ENCODE peak calls at places on chromosomes 12 and 14, in six cellular contexts. C is fibroblast of lung, M is SK-N-SH, F is GM23248, G is hepatocyte, J is PC-9. I is an unnamed sample. For H3K4me1 and H3K27me3, the result is how much of the 10 kb centered on the place peaks cover.

GRCh38 chr12:124921200-124922008 is 7.0 kb upstream of the UBC start:
- DNase-seq in C (peak), M (peak), F (peak), G (peak), J (peak), I (no peak)

GRCh38 chr12:75814856-75815754 is 216.5 kb downstream of the PHLDA1 start:
- DNase-seq in C (peak), M (peak), F (peak), G (peak), J (peak), I (peak)

GRCh38 chr12:9626291-9626690 is 18.6 kb upstream of the KLRB1 start:
- DNase-seq in C (peak), M (no peak), F (no peak), G (no peak), J (no peak), I (no peak)

GRCh38 chr14:73262427-73263183 is 25.3 kb downstream of the PAPLN start:
- DNase-seq in C (no peak), M (peak), F (no peak), G (no peak), J (no peak), I (no peak)

GRCh38 chr14:104887623-104888488 is 22.8 kb downstream of the CEP170B start:
- DNase-seq in C (no peak), M (no peak), F (no peak), G (no peak), J (no peak), I (no peak)

GRCh38 chr12:90281156-90281868 is 572.7 kb upstream of the ATP2B1 start:
- DNase-seq in C (no peak), M (no peak), F (no peak), G (no peak), J (no peak), I (no peak)

GRCh38 chr12:51839310-51839943 is 9.1 kb downstream of the FIGNL2 start:
- DNase-seq in C (no peak), M (no peak), F (no peak), G (no peak), J (no peak), I (no peak)

GRCh38 chr14:105087963-105088811 is 23.0 kb upstream of the GPR132 start:
- DNase-seq in C (peak), M (peak), F (peak), G (peak), J (peak), I (no peak)

GRCh38 chr12:73892181-73892580 is 645.5 kb upstream of the ATXN7L3B start:
- DNase-seq in C (peak), M (no peak), F (no peak), G (peak), J (no peak), I (no peak)

GRCh38 chr12:22531205-22531604 is 13.1 kb downstream of the C2CD5 start:
- DNase-seq in C (no peak), M (no peak), F (no peak), G (no peak), J (no peak), I (no peak)

GRCh38 chr12:110641512-110641911 is 27.6 kb downstream of the TCTN1 start:
- DNase-seq in C (peak), M (no peak), F (no peak), G (no peak), J (no peak), I (no peak)

GRCh38 chr14:80136358-80136757 is 74.9 kb downstream of the DIO2 start:
- DNase-seq in C (peak), M (no peak), F (no peak), G (peak), J (peak), I (peak)

GRCh38 chr12:29216266-29216665 is 67.2 kb downstream of the FAR2 start:
- DNase-seq in C (no peak), M (peak), F (no peak), G (no peak), J (no peak), I (no peak)

GRCh38 chr12:12126551-12126950 is 55.8 kb downstream of the BCL2L14 start:
- DNase-seq in C (no peak), M (no peak), F (peak), G (no peak), J (no peak), I (peak)

GRCh38 chr12:92162079-92162478 is 16.4 kb upstream of the BTG1 start:
- DNase-seq in C (no peak), M (no peak), F (no peak), G (no peak), J (no peak), I (no peak)

GRCh38 chr12:5333096-5333495 is 98.8 kb upstream of the NTF3 start:
- DNase-seq in C (no peak), M (no peak), F (no peak), G (no peak), J (no peak), I (no peak)

GRCh38 chr12:15186593-15186992 is 34.6 kb downstream of the RERG start:
- DNase-seq in C (no peak), M (peak), F (no peak), G (no peak), J (no peak), I (no peak)

GRCh38 chr12:98812225-98812624 is 167.1 kb downstream of the APAF1 start:
- DNase-seq in C (no peak), M (no peak), F (no peak), G (no peak), J (no peak), I (no peak)

GRCh38 chr12:98814254-98814653 is 169.2 kb downstream of the APAF1 start:
- DNase-seq in C (peak), M (no peak), F (no peak), G (no peak), J (no peak), I (no peak)

GRCh38 chr12:98817779-98818178 is 172.7 kb downstream of the APAF1 start:
- DNase-seq in C (no peak), M (no peak), F (no peak), G (no peak), J (no peak), I (no peak)

GRCh38 chr12:98820005-98820404 is 174.9 kb downstream of the APAF1 start:
- DNase-seq in C (peak), M (no peak), F (no peak), G (no peak), J (no peak), I (no peak)

GRCh38 chr12:98816720-98817119 is 171.6 kb downstream of the APAF1 start:
- DNase-seq in C (no peak), M (peak), F (no peak), G (no peak), J (no peak), I (no peak)
- H3K4me1 ChIP-seq in C (under half), M (under half), F (under half), G (under half), J (under half), I (under half)

GRCh38 chr12:114713466-114714215 is 29.7 kb upstream of the TBX3 start:
- DNase-seq in C (no peak), M (no peak), F (no peak), G (no peak), J (no peak), I (no peak)

GRCh38 chr12:114711689-114712152 is 27.7 kb upstream of the TBX3 start:
- DNase-seq in C (no peak), M (no peak), F (no peak), G (no peak), J (no peak), I (no peak)

GRCh38 chr12:114709112-114709511 is 25.1 kb upstream of the TBX3 start:
- DNase-seq in C (no peak), M (no peak), F (no peak), G (no peak), J (no peak), I (no peak)

DNA sequence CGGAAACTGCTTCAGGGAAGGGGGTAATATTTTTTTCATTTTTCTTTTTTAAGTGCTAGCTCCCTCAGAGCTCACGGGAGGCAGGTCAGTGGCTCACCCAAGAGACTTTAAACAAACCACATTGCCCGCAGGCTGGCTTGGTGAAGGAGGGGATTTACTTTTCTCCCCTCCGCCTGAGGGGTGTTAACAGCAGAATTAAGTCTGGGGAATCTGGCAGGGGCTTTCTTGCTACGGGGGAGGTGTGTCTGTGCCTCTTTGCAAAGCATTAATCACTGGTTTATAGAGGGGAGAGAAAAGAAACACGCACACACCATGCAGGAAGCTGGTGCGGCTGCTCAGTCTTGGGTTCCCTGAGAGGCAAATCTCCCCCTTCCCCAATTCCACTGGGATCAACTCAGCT is 26.2 kb upstream of the TBX3 start:
- DNase-seq in C (no peak), M (no peak), F (no peak), G (no peak), J (no peak), I (no peak)
- H3K4me2 ChIP-seq in C (no peak), M (no peak), F (no peak), G (peak), J (no peak), I (no peak)

GRCh38 chr12:54017027-54017788 is 8.4 kb downstream of the HOXC8 start:
- DNase-seq in C (no peak), M (peak), F (peak), G (no peak), J (no peak), I (no peak)

GRCh38 chr12:54015210-54015931 is 6.6 kb downstream of the HOXC8 start:
- DNase-seq in C (no peak), M (no peak), F (no peak), G (no peak), J (no peak), I (no peak)

GRCh38 chr12:54016051-54016450 is 7.3 kb downstream of the HOXC8 start:
- DNase-seq in C (no peak), M (no peak), F (no peak), G (no peak), J (no peak), I (no peak)

GRCh38 chr12:54017845-54018607 is 9.2 kb downstream of the HOXC8 start:
- DNase-seq in C (no peak), M (peak), F (peak), G (peak), J (peak), I (no peak)

DNA sequence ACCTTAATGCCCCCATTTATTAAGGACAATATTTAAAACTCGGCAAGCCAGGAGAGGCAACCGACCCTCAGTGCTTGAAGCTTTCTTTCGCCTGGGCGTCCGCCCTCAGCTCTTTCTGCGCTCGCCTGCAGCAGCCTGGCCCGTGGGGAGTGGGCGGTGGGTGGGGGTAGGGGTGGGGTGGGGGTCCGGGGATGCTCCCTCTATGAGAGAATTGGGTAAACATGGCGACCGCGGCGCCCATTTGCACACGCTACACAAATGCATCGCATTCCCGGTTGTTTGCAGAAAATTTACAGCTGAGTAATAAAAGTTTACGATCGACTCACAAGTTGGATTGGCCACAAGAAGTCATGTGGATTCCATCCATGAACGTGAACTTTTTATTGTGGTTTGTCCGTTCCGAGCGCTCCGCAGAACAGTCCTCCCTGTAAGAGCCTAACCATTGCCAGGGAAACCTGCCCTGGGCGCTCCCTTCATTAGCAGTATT is 7.7 kb downstream of the HOXC8 start:
- DNase-seq in C (no peak), M (no peak), F (peak), G (peak), J (no peak), I (no peak)
- H3K27me3 ChIP-seq in C (under half), M (under half), F (under half), G (half or more), J (under half), I (under half)

GRCh38 chr14:74932401-74932901 is 9.4 kb upstream of the RPS6KL1 start:
- DNase-seq in C (no peak), M (no peak), F (no peak), G (no peak), J (no peak), I (no peak)
- H3K4me1 ChIP-seq in C (under half), M (under half), F (under half), G (under half), J (under half), I (under half)

DNA sequence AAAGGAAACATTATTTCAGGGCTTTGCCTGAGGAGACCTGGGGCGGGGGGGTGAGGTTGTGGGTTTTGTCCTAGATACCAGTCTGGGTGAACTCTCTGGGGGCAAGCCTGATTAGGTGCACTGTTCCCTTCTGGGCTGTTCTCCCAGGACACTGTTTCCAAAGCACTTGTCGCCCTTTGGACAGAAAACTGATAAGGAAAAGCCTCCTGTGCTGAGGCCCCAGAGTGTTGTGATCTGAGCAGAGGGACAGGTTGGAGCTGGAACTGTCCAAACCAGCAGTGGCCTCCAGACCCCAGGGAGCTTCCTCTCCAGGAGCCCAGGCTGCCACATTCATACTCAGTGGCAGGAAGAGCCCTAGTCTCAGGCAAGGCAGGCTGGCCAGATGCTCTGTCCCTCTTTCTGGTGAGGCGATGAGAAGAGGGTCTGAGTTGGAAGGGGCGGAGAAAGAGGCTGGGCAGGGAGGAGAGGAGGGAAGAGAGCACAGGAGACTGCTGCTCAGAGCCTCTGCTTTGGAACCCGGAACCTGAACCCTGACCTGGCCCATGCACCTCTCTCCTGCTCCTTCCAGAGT is 1.9 kb downstream of the GALNT16 start:
- DNase-seq in C (no peak), M (peak), F (peak), G (peak), J (no peak), I (no peak)
- H3K4me2 ChIP-seq in C (no peak), M (no peak), F (no peak), G (peak), J (no peak), I (no peak)

GRCh38 chr14:101689039-101689501 is 72.4 kb upstream of the PPP2R5C start:
- DNase-seq in C (no peak), M (no peak), F (no peak), G (no peak), J (no peak), I (no peak)

GRCh38 chr14:101683365-101683764 is 78.1 kb upstream of the PPP2R5C start:
- DNase-seq in C (no peak), M (no peak), F (no peak), G (no peak), J (no peak), I (no peak)

GRCh38 chr14:101687756-101688546 is 73.6 kb upstream of the PPP2R5C start:
- DNase-seq in C (no peak), M (no peak), F (no peak), G (no peak), J (peak), I (no peak)
- H3K27me3 ChIP-seq in C (under half), M (under half), F (under half), G (under half), J (under half), I (under half)

GRCh38 chr14:71486274-71486673 is 446.0 kb upstream of the RGS6 start:
- DNase-seq in C (peak), M (no peak), F (no peak), G (no peak), J (no peak), I (no peak)
- H3K4me1 ChIP-seq in C (under half), M (under half), F (under half), G (under half), J (under half), I (under half)

GRCh38 chr12:96099431-96099830 is 64.0 kb upstream of the LTA4H start:
- DNase-seq in C (no peak), M (no peak), F (no peak), G (no peak), J (no peak), I (no peak)

GRCh38 chr12:96091833-96092232 is 56.4 kb upstream of the LTA4H start:
- DNase-seq in C (no peak), M (no peak), F (no peak), G (no peak), J (no peak), I (no peak)

GRCh38 chr12:96094201-96094600 is 58.8 kb upstream of the LTA4H start:
- DNase-seq in C (peak), M (no peak), F (peak), G (no peak), J (peak), I (peak)

GRCh38 chr12:96098631-96099030 is 63.2 kb upstream of the LTA4H start:
- DNase-seq in C (no peak), M (no peak), F (no peak), G (no peak), J (no peak), I (no peak)

DNA sequence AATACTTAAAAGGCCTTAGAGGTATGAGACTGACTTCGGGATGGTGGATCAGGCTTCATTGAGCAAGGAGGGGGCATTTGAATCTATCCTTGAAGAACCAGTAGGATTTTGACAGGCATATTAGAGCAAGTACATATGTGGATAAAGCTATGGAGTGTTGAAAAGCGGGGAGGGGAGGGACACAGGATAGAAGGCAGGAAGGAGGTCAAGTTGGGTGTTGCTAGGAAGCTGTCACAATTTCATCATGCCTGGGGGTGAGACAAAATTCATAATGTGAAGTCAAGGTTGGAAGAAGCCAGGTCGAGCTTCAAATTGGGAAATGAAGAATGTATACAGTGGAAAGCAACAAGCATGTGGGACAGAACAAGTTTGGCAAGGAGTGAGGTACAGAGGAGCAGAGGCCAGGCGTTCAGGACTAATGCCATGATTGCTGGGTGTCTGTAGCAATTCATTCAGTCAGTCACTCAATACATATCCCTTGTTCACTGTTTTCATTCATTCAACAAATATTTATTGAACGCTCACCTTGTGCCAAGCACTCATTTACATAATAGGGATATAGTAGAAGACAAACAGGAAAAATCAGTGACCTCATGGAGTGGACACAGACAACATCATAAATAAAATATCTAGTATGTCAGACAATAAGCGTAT is 58.3 kb upstream of the LTA4H start:
- DNase-seq in C (no peak), M (no peak), F (no peak), G (no peak), J (no peak), I (no peak)
- H3K4me2 ChIP-seq in C (no peak), M (no peak), F (no peak), G (no peak), J (peak), I (peak)

GRCh38 chr12:120760349-120761245 is 35.0 kb downstream of the ACADS start:
- DNase-seq in C (no peak), M (no peak), F (no peak), G (no peak), J (no peak), I (no peak)

GRCh38 chr12:120763250-120763649 is 37.6 kb downstream of the ACADS start:
- DNase-seq in C (no peak), M (no peak), F (no peak), G (no peak), J (no peak), I (no peak)

GRCh38 chr12:120761581-120761980 is 36.0 kb downstream of the ACADS start:
- DNase-seq in C (peak), M (no peak), F (no peak), G (peak), J (no peak), I (peak)

GRCh38 chr12:120759591-120760348 is 34.1 kb downstream of the ACADS start:
- DNase-seq in C (no peak), M (no peak), F (no peak), G (no peak), J (no peak), I (no peak)

DNA sequence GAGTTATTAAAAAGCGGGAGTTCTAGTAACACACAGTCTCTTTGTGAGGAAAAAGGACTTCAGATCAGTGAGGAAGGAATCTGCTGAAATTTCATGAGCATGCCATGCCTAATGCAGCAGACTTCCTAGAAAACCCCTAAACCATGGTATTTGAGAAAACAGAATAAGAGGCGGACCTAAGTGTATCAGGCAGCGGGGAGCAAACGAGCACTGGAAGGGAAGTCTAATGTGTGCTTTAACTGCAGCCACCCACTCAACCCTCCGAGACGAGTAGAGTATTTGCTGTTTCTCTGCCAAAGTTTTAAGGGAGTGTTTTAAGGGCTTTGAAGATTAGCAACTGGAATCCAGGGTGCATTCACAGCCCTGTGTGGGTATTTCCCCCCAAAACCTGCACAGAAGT is 36.5 kb downstream of the ACADS start:
- DNase-seq in C (peak), M (no peak), F (no peak), G (no peak), J (no peak), I (no peak)
- H3K27me3 ChIP-seq in C (under half), M (under half), F (under half), G (under half), J (under half), I (under half)

I was measured in keratinocyte.